ENCODE peak calls at places on chromosome 9, in four cellular contexts. One of them, this sample, is unnamed.

GRCh38 chr9:3900673-3901318 is 375.0 kb upstream of the RFX3 start:
- DNase-seq in fibroblast of lung: no peak
- DNase-seq in HTR-8/SVneo: no peak
- DNase-seq in kidney tubule cell: no peak
- DNase-seq in this sample: no peak

GRCh38 chr9:133944746-133945135 is 47.4 kb downstream of the VAV2 start:
- DNase-seq in fibroblast of lung: peak
- DNase-seq in HTR-8/SVneo: no peak
- DNase-seq in kidney tubule cell: peak
- DNase-seq in this sample: no peak

GRCh38 chr9:134536101-134536900 is 105.3 kb upstream of the COL5A1 start:
- DNase-seq in fibroblast of lung: peak
- DNase-seq in HTR-8/SVneo: peak
- DNase-seq in kidney tubule cell: no peak
- DNase-seq in this sample: peak

GRCh38 chr9:70947086-70947485 is 174.3 kb downstream of the TRPM3 start:
- DNase-seq in fibroblast of lung: peak
- DNase-seq in HTR-8/SVneo: no peak
- DNase-seq in kidney tubule cell: peak
- DNase-seq in this sample: no peak

GRCh38 chr9:38182321-38182720 is 113.3 kb upstream of the SHB start:
- DNase-seq in fibroblast of lung: no peak
- DNase-seq in HTR-8/SVneo: no peak
- DNase-seq in kidney tubule cell: no peak
- DNase-seq in this sample: no peak

GRCh38 chr9:99748251-99748650 is 73.4 kb upstream of the NR4A3 start:
- DNase-seq in fibroblast of lung: no peak
- DNase-seq in HTR-8/SVneo: no peak
- DNase-seq in kidney tubule cell: peak
- DNase-seq in this sample: no peak

GRCh38 chr9:101995231-101995630 is 256.8 kb upstream of the GRIN3A start:
- DNase-seq in fibroblast of lung: peak
- DNase-seq in HTR-8/SVneo: peak
- DNase-seq in kidney tubule cell: peak
- DNase-seq in this sample: no peak

GRCh38 chr9:108603141-108603540 is 252.6 kb downstream of the ACTL7B start:
- DNase-seq in fibroblast of lung: no peak
- DNase-seq in HTR-8/SVneo: no peak
- DNase-seq in kidney tubule cell: no peak
- DNase-seq in this sample: no peak

GRCh38 chr9:18320046-18320445 is 153.9 kb upstream of the ADAMTSL1 start:
- DNase-seq in fibroblast of lung: peak
- DNase-seq in HTR-8/SVneo: no peak
- DNase-seq in kidney tubule cell: no peak
- DNase-seq in this sample: no peak

GRCh38 chr9:115211413-115212204 is 93.7 kb upstream of the TNC start:
- DNase-seq in fibroblast of lung: peak
- DNase-seq in HTR-8/SVneo: no peak
- DNase-seq in kidney tubule cell: peak
- DNase-seq in this sample: no peak

GRCh38 chr9:80692751-80693150 is 996.6 kb downstream of the TLE1 start:
- DNase-seq in fibroblast of lung: no peak
- DNase-seq in HTR-8/SVneo: no peak
- DNase-seq in kidney tubule cell: no peak
- DNase-seq in this sample: no peak

GRCh38 chr9:88544245-88544644 is 9.3 kb downstream of the NXNL2 start:
- DNase-seq in fibroblast of lung: no peak
- DNase-seq in HTR-8/SVneo: no peak
- DNase-seq in kidney tubule cell: no peak
- DNase-seq in this sample: no peak

GRCh38 chr9:72013188-72013877 is 47.1 kb downstream of the C9orf57 start:
- DNase-seq in fibroblast of lung: no peak
- DNase-seq in HTR-8/SVneo: no peak
- DNase-seq in kidney tubule cell: peak
- DNase-seq in this sample: no peak

GRCh38 chr9:1442105-1442504 is 391.9 kb downstream of the DMRT2 start:
- DNase-seq in fibroblast of lung: no peak
- DNase-seq in HTR-8/SVneo: no peak
- DNase-seq in kidney tubule cell: no peak
- DNase-seq in this sample: no peak

GRCh38 chr9:93974151-93974550 is 19.0 kb upstream of the BARX1 start:
- DNase-seq in fibroblast of lung: peak
- DNase-seq in HTR-8/SVneo: no peak
- DNase-seq in kidney tubule cell: no peak
- DNase-seq in this sample: no peak

This sample was measured in PC-9.